ENCODE peak calls at places on chromosomes 16 and 17, in seven cellular contexts. L is A549, M is lung, B is adipocyte, I is esophagus muscularis mucosa, G is stomach, E is neuronal stem cell. Z is an unnamed sample.
A peak's percentile ranks its signal among the peaks of the same experiment; 100 is the strongest.

GRCh38 chr16:15699819-15700218 is 49.8 kb downstream of the NDE1 start:
- DNase-seq in L (no peak), M (no peak), B (no peak), I (no peak), G (no peak), E (no peak), Z (no peak)

GRCh38 chr17:42553866-42554249 is 1.1 kb downstream of the HSD17B1 start:
- DNase-seq in L (no peak), M (no peak), B (no peak), I (no peak), G (peak; percentile 48), E (no peak), Z (no peak)

GRCh38 chr16:88955906-88956305 is 21.1 kb downstream of the CBFA2T3 start:
- DNase-seq in L (no peak), M (no peak), B (no peak), I (no peak), G (no peak), E (no peak), Z (no peak)

GRCh38 chr17:2853722-2854580 is 57.7 kb downstream of the RAP1GAP2 start:
- DNase-seq in L (peak; percentile 64), M (no peak), B (peak; percentile 15), I (no peak), G (peak; percentile 55), E (no peak), Z (peak; percentile 83)

GRCh38 chr16:89581045-89581695 is 5.6 kb downstream of the CPNE7 start:
- DNase-seq in L (peak; percentile 82), M (no peak), B (peak; percentile 99), I (no peak), G (no peak), E (no peak), Z (no peak)

GRCh38 chr17:9115446-9116265 is 94.3 kb downstream of the NTN1 start:
- DNase-seq in L (peak; percentile 67), M (no peak), B (peak; percentile 48), I (no peak), G (peak; percentile 27), E (peak; percentile 44), Z (peak; percentile 17)

GRCh38 chr17:50466371-50467113 is 2.1 kb downstream of the CHAD start:
- DNase-seq in L (no peak), M (no peak), B (no peak), I (no peak), G (peak; percentile 84), E (no peak), Z (no peak)

GRCh38 chr16:50509521-50510341 is 38.5 kb upstream of the NKD1 start:
- DNase-seq in L (no peak), M (no peak), B (no peak), I (peak; percentile 86), G (peak; percentile 31), E (peak; percentile 23), Z (peak; percentile 40)

GRCh38 chr16:78485188-78485898 is 385.9 kb downstream of the WWOX start:
- DNase-seq in L (no peak), M (no peak), B (no peak), I (no peak), G (no peak), E (no peak), Z (no peak)

GRCh38 chr16:86142801-86143236 is 243.9 kb downstream of the IRF8 start:
- DNase-seq in L (no peak), M (no peak), B (peak; percentile 16), I (no peak), G (no peak), E (no peak), Z (no peak)

GRCh38 chr16:76162046-76162445 is 115.2 kb upstream of the CNTNAP4 start:
- DNase-seq in L (no peak), M (no peak), B (no peak), I (no peak), G (no peak), E (no peak), Z (no peak)

GRCh38 chr16:12262454-12263180 is 286.1 kb downstream of the SNX29 start:
- DNase-seq in L (no peak), M (no peak), B (no peak), I (no peak), G (peak; percentile 44), E (no peak), Z (no peak)

GRCh38 chr17:76918811-76919210 is 50.6 kb downstream of the MGAT5B start:
- DNase-seq in L (no peak), M (no peak), B (no peak), I (no peak), G (no peak), E (no peak), Z (no peak)

GRCh38 chr16:75258807-75259141 is 7.3 kb upstream of the BCAR1 start:
- DNase-seq in L (no peak), M (no peak), B (no peak), I (no peak), G (no peak), E (no peak), Z (no peak)

GRCh38 chr16:70576431-70577255 is 53.0 kb downstream of the SF3B3 start:
- DNase-seq in L (no peak), M (no peak), B (peak; percentile 72), I (no peak), G (no peak), E (no peak), Z (peak; percentile 51)

GRCh38 chr16:21339927-21340326 is 61.8 kb upstream of the CRYM start:
- DNase-seq in L (no peak), M (no peak), B (no peak), I (no peak), G (no peak), E (no peak), Z (no peak)

GRCh38 chr17:43200127-43200526 is 11.5 kb upstream of the TMEM106A start:
- DNase-seq in L (no peak), M (no peak), B (no peak), I (no peak), G (no peak), E (no peak), Z (no peak)

GRCh38 chr17:81927145-81927652 is 336 bp downstream of the MAFG start:
- DNase-seq in L (no peak), M (no peak), B (no peak), I (no peak), G (no peak), E (no peak), Z (no peak)

GRCh38 chr16:57178296-57178695 is 7.5 kb downstream of the PSME3IP1 start:
- DNase-seq in L (no peak), M (no peak), B (no peak), I (no peak), G (no peak), E (no peak), Z (no peak)

GRCh38 chr17:75388476-75389030 is 16.9 kb downstream of the GRB2 start:
- DNase-seq in L (no peak), M (no peak), B (no peak), I (no peak), G (no peak), E (no peak), Z (no peak)
- H3K4me1 ChIP-seq in L (peaks cover 29% of the 10 kb centered on the region), M (peaks cover 6% of the 10 kb centered on the region), B (peaks cover 30% of the 10 kb centered on the region), I (peaks cover 91% of the 10 kb centered on the region), G (peaks cover 20% of the 10 kb centered on the region), E (peaks cover 9% of the 10 kb centered on the region), Z (peaks cover 34% of the 10 kb centered on the region)

GRCh38 chr16:49280022-49280741 is 1.5 kb downstream of the CBLN1 start:
- DNase-seq in L (no peak), M (no peak), B (no peak), I (peak; percentile 88), G (no peak), E (no peak), Z (no peak)
- H3K4me3 ChIP-seq in L (no peak overlapping the region), M (no peak overlapping the region), B (no peak overlapping the region), I (no peak overlapping the region), G (no peak overlapping the region), E (no peak overlapping the region), Z (no peak overlapping the region)

GRCh38 chr17:80768936-80769335 is 222.7 kb upstream of the CHMP6 start:
- DNase-seq in L (no peak), M (no peak), B (no peak), I (no peak), G (no peak), E (no peak), Z (no peak)

GRCh38 chr17:80766290-80766689 is 221.7 kb downstream of the RPTOR start:
- DNase-seq in L (no peak), M (no peak), B (no peak), I (no peak), G (no peak), E (no peak), Z (no peak)

GRCh38 chr17:80762076-80762475 is 217.4 kb downstream of the RPTOR start:
- DNase-seq in L (no peak), M (no peak), B (no peak), I (no peak), G (no peak), E (no peak), Z (no peak)

GRCh38 chr17:80763293-80763867 is 218.7 kb downstream of the RPTOR start:
- DNase-seq in L (no peak), M (no peak), B (no peak), I (no peak), G (no peak), E (no peak), Z (no peak)

DNA sequence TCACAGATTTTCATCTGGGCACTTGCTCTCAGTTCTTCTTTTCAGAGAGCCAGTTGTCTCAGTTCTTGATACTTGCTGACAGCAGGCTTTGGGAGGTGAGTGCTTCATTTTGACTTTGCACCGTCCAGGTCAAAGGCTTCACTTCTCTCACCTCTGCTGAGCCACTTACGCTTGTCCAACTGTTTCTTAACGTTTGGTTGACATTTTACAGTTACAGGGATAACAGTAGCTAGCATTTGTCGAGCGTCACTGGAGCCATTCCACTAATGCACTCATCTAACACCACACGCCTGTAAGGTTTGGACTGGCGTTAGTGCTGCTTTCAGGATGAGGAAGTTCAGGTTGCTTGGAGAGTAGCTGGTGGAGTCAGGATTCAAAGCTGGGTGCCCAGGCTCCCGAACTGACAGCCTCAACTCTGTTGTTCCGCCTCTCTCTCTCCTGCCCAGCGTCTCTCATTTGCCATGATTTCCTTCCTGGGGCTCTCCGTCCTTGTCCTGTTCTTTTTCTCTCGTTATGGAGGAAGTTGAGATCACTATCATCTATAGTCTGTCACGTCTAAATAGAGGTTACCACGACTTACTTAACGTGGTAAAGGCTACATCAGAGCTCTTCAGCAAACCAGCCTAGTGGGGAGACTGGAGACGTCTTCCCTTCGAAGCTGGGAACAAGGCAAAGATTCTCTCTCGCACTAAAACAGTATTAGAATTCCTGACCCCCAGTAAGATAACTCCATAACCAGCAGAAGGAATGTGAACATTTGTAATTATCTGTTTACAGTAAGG is 220.8 kb downstream of the RPTOR start:
- DNase-seq in L (no peak), M (no peak), B (no peak), I (no peak), G (no peak), E (no peak), Z (no peak)
- H3K4me1 ChIP-seq in L (peaks cover 18% of the 10 kb centered on the region), M (peaks cover 5% of the 10 kb centered on the region), B (peaks cover 10% of the 10 kb centered on the region), I (peaks cover 3% of the 10 kb centered on the region), G (peaks cover 1% of the 10 kb centered on the region), E (no peaks in the 10 kb centered on the region), Z (no peaks in the 10 kb centered on the region)

GRCh38 chr16:68640972-68641371 is 4.1 kb upstream of the CDH3 start:
- DNase-seq in L (no peak), M (no peak), B (peak; percentile 17), I (no peak), G (peak; percentile 29), E (no peak), Z (no peak)

GRCh38 chr16:68643847-68644246 is 1.3 kb upstream of the CDH3 start:
- DNase-seq in L (no peak), M (no peak), B (no peak), I (no peak), G (no peak), E (no peak), Z (no peak)

GRCh38 chr16:68643227-68643626 is 1.9 kb upstream of the CDH3 start:
- DNase-seq in L (no peak), M (no peak), B (no peak), I (no peak), G (no peak), E (no peak), Z (no peak)

GRCh38 chr16:68642047-68642435 is 3.1 kb upstream of the CDH3 start:
- DNase-seq in L (no peak), M (no peak), B (no peak), I (no peak), G (no peak), E (no peak), Z (no peak)

GRCh38 chr16:68642436-68643064 is 2.6 kb upstream of the CDH3 start:
- DNase-seq in L (no peak), M (peak; percentile 67), B (peak; percentile 35), I (no peak), G (no peak), E (no peak), Z (no peak)
- H3K4me3 ChIP-seq in L (no peak overlapping the region), M (no peak overlapping the region), B (no peak overlapping the region), I (peak overlapping the region; percentile 24), G (peak overlapping the region; percentile 24), E (peak overlapping the region; percentile 37), Z (no peak overlapping the region)